ENCODE peak calls at places on chromosome 1, in four cellular contexts. B is heart left ventricle, H is NB4, P is skeletal muscle cell. O is an unnamed sample.

GRCh38 chr1:53587252-53587992 is 128.2 kb downstream of the DMRTB1 start:
- DNase-seq in B (no peak), H (no peak), P (no peak), O (no peak)

GRCh38 chr1:2594641-2595131 is 8.1 kb downstream of the PRXL2B start:
- DNase-seq in B (peak), H (no peak), P (no peak), O (no peak)

GRCh38 chr1:204286841-204287387 is 72.8 kb downstream of the PLEKHA6 start:
- DNase-seq in B (peak), H (peak), P (no peak), O (no peak)

GRCh38 chr1:111505641-111506119 is 2.2 kb upstream of the ADORA3 start:
- DNase-seq in B (peak), H (peak), P (no peak), O (no peak)

GRCh38 chr1:89724369-89725015 is 91.6 kb downstream of the LRRC8C start:
- DNase-seq in B (peak), H (peak), P (no peak), O (no peak)

GRCh38 chr1:99727575-99728190 is 38.8 kb downstream of the FRRS1 start:
- DNase-seq in B (no peak), H (peak), P (peak), O (peak)

GRCh38 chr1:168220470-168220871 is 5.3 kb upstream of the SFT2D2 start:
- DNase-seq in B (no peak), H (peak), P (no peak), O (no peak)

GRCh38 chr1:162293293-162293692 is 83.4 kb downstream of the SPATA46 start:
- DNase-seq in B (no peak), H (no peak), P (no peak), O (no peak)

GRCh38 chr1:109796484-109797305 is 33.0 kb upstream of the EPS8L3 start:
- DNase-seq in B (peak), H (no peak), P (no peak), O (no peak)

GRCh38 chr1:87226341-87226760 is 102.3 kb upstream of the LMO4 start:
- DNase-seq in B (peak), H (no peak), P (peak), O (peak)

GRCh38 chr1:27658951-27659496 is 13.0 kb downstream of the IFI6 start:
- DNase-seq in B (no peak), H (peak), P (no peak), O (no peak)

GRCh38 chr1:104073463-104073902 is 323.8 kb downstream of the AMY1C start:
- DNase-seq in B (no peak), H (no peak), P (no peak), O (no peak)

GRCh38 chr1:47941609-47942237 is 55.5 kb downstream of the TRABD2B start:
- DNase-seq in B (no peak), H (no peak), P (no peak), O (no peak)

GRCh38 chr1:2980073-2980791 is 41.0 kb upstream of the ACTRT2 start:
- DNase-seq in B (no peak), H (no peak), P (no peak), O (no peak)

GRCh38 chr1:25435315-25436103 is 4.8 kb downstream of the MACO1 start:
- DNase-seq in B (no peak), H (peak), P (no peak), O (no peak)

GRCh38 chr1:114512595-114513280 is 1.7 kb upstream of the TRIM33 start:
- DNase-seq in B (no peak), H (peak), P (no peak), O (no peak)

GRCh38 chr1:46802901-46803574 is 4.2 kb downstream of the CYP4B1 start:
- DNase-seq in B (no peak), H (no peak), P (no peak), O (no peak)

GRCh38 chr1:225998560-225999226 is 450 bp downstream of the SDE2 start:
- DNase-seq in B (no peak), H (peak), P (no peak), O (no peak)

GRCh38 chr1:55974714-55975441 is 604.5 kb downstream of the PLPP3 start:
- DNase-seq in B (no peak), H (no peak), P (no peak), O (peak)

DNA sequence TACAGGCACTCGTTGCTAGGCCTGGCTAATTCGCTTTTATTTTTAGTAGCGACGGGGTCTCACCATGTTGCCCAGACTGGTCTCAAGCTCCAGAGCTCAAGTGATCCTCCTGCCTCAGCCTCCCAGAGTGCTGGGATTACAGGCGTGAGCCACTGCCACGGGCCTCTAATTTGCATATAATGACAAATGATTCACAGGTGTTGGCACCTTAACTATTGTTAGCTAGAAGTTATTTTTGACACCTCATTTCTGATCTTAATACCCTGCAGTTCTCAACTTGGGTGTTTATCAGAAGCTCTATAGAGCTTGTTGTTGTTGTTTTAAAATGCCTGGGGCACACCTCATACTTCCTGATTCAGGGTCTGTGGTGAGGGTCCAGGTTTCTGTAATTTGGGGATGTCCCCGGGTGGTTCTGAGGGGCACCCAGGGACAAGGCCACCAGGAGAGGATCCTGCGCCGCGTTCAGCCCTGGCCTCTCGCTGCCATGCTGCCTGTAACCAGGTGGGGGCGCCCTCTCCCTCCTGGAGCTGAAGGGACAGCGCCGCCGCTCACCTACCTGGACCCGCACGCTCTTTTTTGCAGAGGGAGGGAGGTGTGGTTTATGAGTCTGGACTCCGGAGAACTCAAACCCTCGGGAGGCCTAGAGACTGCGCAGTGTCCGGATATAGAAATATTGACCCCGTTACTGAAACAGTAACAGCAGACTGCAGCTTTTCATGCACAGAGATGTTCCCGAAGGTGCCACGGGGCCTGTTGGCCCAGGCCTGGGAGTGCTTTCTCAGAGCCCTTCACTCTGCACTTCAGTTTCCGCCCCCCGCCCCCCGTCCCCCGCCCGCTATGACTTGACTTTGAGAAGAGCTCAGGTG is 23.0 kb upstream of the NEK2 start:
- DNase-seq in B (peak), H (peak), P (no peak), O (no peak)
- H3K4me3 ChIP-seq in B (peak), H (no peak), P (peak), O (no peak)

DNA sequence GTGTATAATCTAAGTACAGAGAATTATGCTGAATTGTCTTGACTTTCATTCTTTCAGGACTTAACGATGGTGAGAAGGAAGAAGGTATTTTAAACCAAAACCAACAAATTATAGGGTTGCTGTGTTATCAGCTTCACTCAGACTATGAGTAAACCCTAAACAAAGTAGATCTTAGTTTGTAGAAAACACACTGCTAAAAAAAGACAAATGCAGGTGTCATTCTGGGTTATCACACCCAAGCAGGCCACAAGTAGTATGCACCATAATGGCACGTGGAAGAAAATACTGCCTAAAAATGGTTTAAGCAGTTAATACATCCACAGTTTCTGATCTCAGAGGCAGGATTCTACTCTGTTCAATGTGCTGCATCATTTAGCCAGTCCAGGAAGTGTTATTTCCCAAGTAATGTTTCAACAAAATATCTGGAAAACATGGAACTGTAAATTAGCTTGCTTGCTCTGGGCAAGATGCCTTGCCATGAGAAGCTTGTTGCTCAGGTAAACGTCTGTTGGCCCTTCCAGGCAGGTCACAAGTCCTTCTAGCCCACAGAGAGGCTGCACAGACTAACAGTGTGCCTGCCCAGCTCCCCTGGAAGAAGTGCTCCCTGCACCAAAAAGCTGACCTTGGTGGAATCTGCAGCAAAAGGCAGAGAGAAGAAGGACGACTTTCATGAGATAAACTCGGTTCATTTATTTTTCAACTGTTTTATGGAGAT is 4.1 kb downstream of the DIPK1A start:
- DNase-seq in B (no peak), H (no peak), P (no peak), O (no peak)
- H3K4me3 ChIP-seq in B (no peak), H (no peak), P (no peak), O (no peak)

GRCh38 chr1:201511925-201512539 is 5.1 kb upstream of the CSRP1 start:
- DNase-seq in B (peak), H (peak), P (no peak), O (no peak)
- H3K4me3 ChIP-seq in B (peak), H (no peak), P (no peak), O (no peak)

DNA sequence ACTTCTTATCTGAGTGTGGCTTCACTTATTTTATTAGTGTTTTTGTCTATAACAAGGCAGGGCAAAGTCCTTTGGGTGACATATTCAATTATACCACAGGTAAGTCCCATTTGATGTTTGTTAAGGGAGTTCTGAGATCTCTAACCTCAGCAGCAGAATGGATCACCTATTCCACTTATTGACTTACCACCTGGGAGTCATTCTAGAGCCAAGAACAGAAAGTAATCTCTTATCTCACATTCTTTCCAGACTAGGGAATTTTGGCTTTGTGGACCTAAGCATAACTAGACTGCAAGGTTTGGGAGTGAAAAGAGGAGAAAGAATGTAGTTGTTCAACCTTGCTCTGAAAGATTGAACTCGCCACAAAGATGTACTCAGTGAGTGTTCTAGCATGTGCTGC is 13.2 kb downstream of the FNDC7 start:
- DNase-seq in B (no peak), H (no peak), P (no peak), O (no peak)
- H3K4me3 ChIP-seq in B (no peak), H (no peak), P (no peak), O (no peak)

GRCh38 chr1:26543444-26543835 is 13.9 kb downstream of the RPS6KA1 start:
- DNase-seq in B (no peak), H (no peak), P (no peak), O (no peak)

GRCh38 chr1:26544156-26544555 is 14.6 kb downstream of the RPS6KA1 start:
- DNase-seq in B (no peak), H (no peak), P (no peak), O (no peak)

GRCh38 chr1:26541816-26542711 is 12.5 kb downstream of the RPS6KA1 start:
- DNase-seq in B (peak), H (peak), P (peak), O (peak)

GRCh38 chr1:26541431-26541815 is 11.9 kb downstream of the RPS6KA1 start:
- DNase-seq in B (no peak), H (no peak), P (no peak), O (no peak)

GRCh38 chr1:26542781-26543443 is 13.4 kb downstream of the RPS6KA1 start:
- DNase-seq in B (no peak), H (peak), P (no peak), O (no peak)
- H3K4me3 ChIP-seq in B (no peak), H (peak), P (no peak), O (no peak)

DNA sequence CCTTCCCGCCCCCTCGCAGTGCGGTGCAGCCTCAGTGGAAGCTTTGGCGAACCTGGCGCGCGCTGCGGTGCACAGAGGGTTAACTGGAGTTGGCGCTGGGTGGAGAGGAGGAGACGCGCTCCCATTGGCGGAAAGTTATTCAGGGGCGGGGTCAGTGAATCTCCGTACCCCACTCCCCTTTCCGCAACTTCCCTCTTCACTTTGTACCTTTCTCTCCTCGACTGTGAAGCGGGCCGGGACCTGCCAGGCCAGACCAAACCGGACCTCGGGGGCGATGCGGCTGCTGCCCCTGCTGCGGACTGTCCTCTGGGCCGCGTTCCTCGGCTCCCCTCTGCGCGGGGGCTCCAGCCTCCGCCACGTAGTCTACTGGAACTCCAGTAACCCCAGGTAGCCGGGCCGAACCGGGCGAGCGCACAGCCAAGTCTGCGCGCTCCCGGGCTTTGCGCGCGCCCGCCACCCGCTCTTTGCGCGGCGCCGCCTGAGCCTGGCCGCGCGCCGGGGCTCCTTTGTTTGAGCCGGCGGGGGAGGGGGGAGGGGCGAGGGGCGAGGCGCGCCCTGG is at the start of gene EFNA4:
- DNase-seq in B (peak), H (peak), P (peak), O (no peak)
- H3K4me3 ChIP-seq in B (peak), H (peak), P (peak), O (peak)

DNA sequence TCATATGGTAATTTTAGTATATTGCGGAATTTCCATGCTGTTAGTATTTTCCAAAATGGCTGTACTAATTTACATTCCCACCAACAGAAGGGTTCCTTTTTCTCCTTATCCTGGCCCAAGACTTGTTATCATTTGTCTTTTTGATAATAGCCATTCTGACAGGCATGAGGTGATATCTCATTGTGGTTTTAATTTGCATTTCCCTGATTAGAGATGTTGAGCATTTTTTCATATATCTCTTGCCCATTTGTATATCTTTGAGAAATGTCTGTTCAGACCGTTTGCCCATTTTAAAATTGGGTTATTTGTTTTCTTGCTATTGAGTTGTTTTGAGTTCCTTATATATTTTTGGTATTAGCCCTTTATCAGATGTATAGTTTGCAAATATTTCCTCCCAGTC is 14.0 kb downstream of the CAPZA1 start:
- DNase-seq in B (no peak), H (no peak), P (no peak), O (no peak)
- H3K4me3 ChIP-seq in B (no peak), H (no peak), P (no peak), O (no peak)

GRCh38 chr1:30907390-30907640 is 1.2 kb downstream of the SDC3 start:
- DNase-seq in B (no peak), H (no peak), P (no peak), O (no peak)
- H3K4me3 ChIP-seq in B (peak), H (no peak), P (peak), O (peak)

GRCh38 chr1:36387141-36387949 is 1.6 kb upstream of the STK40 start:
- DNase-seq in B (peak), H (no peak), P (peak), O (peak)
- H3K4me3 ChIP-seq in B (peak), H (no peak), P (peak), O (peak)

GRCh38 chr1:201982082-201982922 is at the start of gene RNPEP:
- DNase-seq in B (peak), H (peak), P (no peak), O (no peak)

GRCh38 chr1:201988593-201988992 is 6.1 kb downstream of the RNPEP start:
- DNase-seq in B (no peak), H (no peak), P (no peak), O (no peak)

GRCh38 chr1:201982923-201983805 is 716 bp downstream of the RNPEP start:
- DNase-seq in B (peak), H (peak), P (peak), O (no peak)

GRCh38 chr1:201985355-201985754 is 2.9 kb downstream of the RNPEP start:
- DNase-seq in B (no peak), H (no peak), P (no peak), O (no peak)

GRCh38 chr1:201984446-201984845 is 2.0 kb downstream of the RNPEP start:
- DNase-seq in B (no peak), H (no peak), P (no peak), O (no peak)
- H3K4me3 ChIP-seq in B (no peak), H (no peak), P (no peak), O (no peak)

O was measured in AG09309.